ENCODE peak calls at places on chromosome 4, in seven cellular contexts. One of them, this sample, is unnamed.
A peak's percentile ranks its signal among the peaks of the same experiment; 100 is the strongest.

GRCh38 chr4:127071443-127071842 is 561.3 kb upstream of the INTU start:
- DNase-seq in body of pancreas: no peak
- DNase-seq in testis: no peak
- DNase-seq in stomach: no peak
- DNase-seq in uterus: no peak
- DNase-seq in ovary: no peak
- DNase-seq in HCT116: no peak
- DNase-seq in this sample: no peak

GRCh38 chr4:5758741-5759140 is 47.7 kb downstream of the EVC start:
- DNase-seq in uterus: no peak
- DNase-seq in ovary: no peak
- DNase-seq in HCT116: peak; percentile 77
- DNase-seq in testis: no peak
- DNase-seq in stomach: no peak
- DNase-seq in body of pancreas: no peak
- DNase-seq in this sample: no peak

GRCh38 chr4:151267822-151268535 is 9.0 kb upstream of the PRSS48 start:
- DNase-seq in stomach: no peak
- DNase-seq in body of pancreas: no peak
- DNase-seq in uterus: no peak
- DNase-seq in testis: no peak
- DNase-seq in HCT116: no peak
- DNase-seq in ovary: no peak
- DNase-seq in this sample: no peak

GRCh38 chr4:177769155-177769554 is 326.9 kb upstream of the AGA start:
- DNase-seq in testis: no peak
- DNase-seq in ovary: no peak
- DNase-seq in body of pancreas: no peak
- DNase-seq in stomach: no peak
- DNase-seq in uterus: no peak
- DNase-seq in HCT116: no peak
- DNase-seq in this sample: no peak

GRCh38 chr4:76007089-76007559 is at the start of gene CXCL9:
- DNase-seq in body of pancreas: no peak
- DNase-seq in stomach: no peak
- DNase-seq in testis: no peak
- DNase-seq in ovary: no peak
- DNase-seq in uterus: no peak
- DNase-seq in HCT116: no peak
- DNase-seq in this sample: no peak

GRCh38 chr4:104966349-104967033 is 180.2 kb upstream of the TET2 start:
- DNase-seq in body of pancreas: no peak
- DNase-seq in stomach: no peak
- DNase-seq in uterus: no peak
- DNase-seq in HCT116: no peak
- DNase-seq in testis: no peak
- DNase-seq in ovary: no peak
- DNase-seq in this sample: no peak

GRCh38 chr4:189845145-189845846 is 95.4 kb upstream of the FRG1 start:
- DNase-seq in stomach: no peak
- DNase-seq in uterus: no peak
- DNase-seq in HCT116: no peak
- DNase-seq in body of pancreas: no peak
- DNase-seq in testis: no peak
- DNase-seq in ovary: no peak
- DNase-seq in this sample: no peak

GRCh38 chr4:155415662-155416061 is 38.9 kb upstream of the MAP9 start:
- DNase-seq in ovary: no peak
- DNase-seq in body of pancreas: no peak
- DNase-seq in stomach: no peak
- DNase-seq in HCT116: no peak
- DNase-seq in testis: no peak
- DNase-seq in uterus: no peak
- DNase-seq in this sample: no peak

GRCh38 chr4:121785479-121785878 is 15.6 kb upstream of the EXOSC9 start:
- DNase-seq in uterus: no peak
- DNase-seq in testis: no peak
- DNase-seq in ovary: no peak
- DNase-seq in stomach: no peak
- DNase-seq in HCT116: no peak
- DNase-seq in body of pancreas: no peak
- DNase-seq in this sample: peak; percentile 25

GRCh38 chr4:2968381-2968780 is 5.0 kb downstream of the GRK4 start:
- DNase-seq in ovary: no peak
- DNase-seq in body of pancreas: no peak
- DNase-seq in HCT116: no peak
- DNase-seq in uterus: no peak
- DNase-seq in stomach: no peak
- DNase-seq in testis: no peak
- DNase-seq in this sample: no peak

GRCh38 chr4:182502074-182502473 is 258.9 kb downstream of the TENM3 start:
- DNase-seq in testis: no peak
- DNase-seq in uterus: no peak
- DNase-seq in HCT116: no peak
- DNase-seq in body of pancreas: no peak
- DNase-seq in stomach: no peak
- DNase-seq in ovary: no peak
- DNase-seq in this sample: no peak

GRCh38 chr4:94410678-94411206 is 41.0 kb upstream of the PDLIM5 start:
- DNase-seq in testis: peak; percentile 41
- DNase-seq in uterus: peak; percentile 91
- DNase-seq in stomach: no peak
- DNase-seq in ovary: peak; percentile 54
- DNase-seq in body of pancreas: no peak
- DNase-seq in HCT116: no peak
- DNase-seq in this sample: peak; percentile 89

GRCh38 chr4:145285928-145286327 is 105.5 kb upstream of the OTUD4 start:
- DNase-seq in stomach: no peak
- DNase-seq in testis: no peak
- DNase-seq in HCT116: no peak
- DNase-seq in body of pancreas: no peak
- DNase-seq in ovary: no peak
- DNase-seq in uterus: no peak
- DNase-seq in this sample: no peak

GRCh38 chr4:187744911-187745310 is 250.7 kb upstream of the ZFP42 start:
- DNase-seq in uterus: no peak
- DNase-seq in body of pancreas: no peak
- DNase-seq in HCT116: peak; percentile 37
- DNase-seq in ovary: no peak
- DNase-seq in testis: no peak
- DNase-seq in stomach: no peak
- DNase-seq in this sample: no peak

DNA sequence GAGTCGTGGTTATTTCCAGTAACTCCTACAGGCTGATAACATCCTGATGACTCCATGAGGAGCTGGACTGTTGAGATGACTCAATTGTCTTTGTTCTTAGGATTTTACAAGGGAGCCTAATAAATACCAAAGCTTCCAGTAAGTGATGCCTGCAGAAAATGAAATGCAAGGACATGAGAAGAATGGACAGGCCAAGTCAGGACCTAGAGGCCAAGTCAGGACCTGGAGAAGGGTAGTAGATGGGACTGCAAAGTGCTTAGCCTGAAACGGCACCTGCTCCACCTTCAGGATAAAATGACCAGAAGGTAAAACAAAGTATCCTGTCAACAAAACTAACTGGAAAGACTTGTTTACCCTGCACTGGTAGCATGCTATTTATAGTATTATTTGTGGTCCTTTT is 6.4 kb upstream of the SLC10A6 start:
- DNase-seq in uterus: no peak
- DNase-seq in stomach: no peak
- DNase-seq in testis: no peak
- DNase-seq in ovary: no peak
- DNase-seq in body of pancreas: no peak
- DNase-seq in HCT116: peak; percentile 18
- DNase-seq in this sample: no peak
- TF ChIP-seq CTCF in uterus: no peak
- TF ChIP-seq CTCF in stomach: no peak
- TF ChIP-seq CTCF in testis: no peak
- TF ChIP-seq CTCF in ovary: no peak
- TF ChIP-seq CTCF in body of pancreas: no peak
- TF ChIP-seq CTCF in HCT116: no peak
- TF ChIP-seq CTCF in this sample: no peak

GRCh38 chr4:153207027-153207426 is 2.8 kb downstream of the TRIM2 start:
- DNase-seq in uterus: no peak
- DNase-seq in testis: no peak
- DNase-seq in ovary: no peak
- DNase-seq in body of pancreas: no peak
- DNase-seq in HCT116: no peak
- DNase-seq in stomach: no peak
- DNase-seq in this sample: no peak
- H3K27ac ChIP-seq in uterus: no peak overlapping the region
- H3K27ac ChIP-seq in testis: no peak overlapping the region
- H3K27ac ChIP-seq in ovary: no peak overlapping the region
- H3K27ac ChIP-seq in body of pancreas: no peak overlapping the region
- H3K27ac ChIP-seq in HCT116: no peak overlapping the region
- H3K27ac ChIP-seq in stomach: peak overlapping the region; percentile 86
- H3K27ac ChIP-seq in this sample: no peak overlapping the region

GRCh38 chr4:7538518-7538917 is 103.8 kb upstream of the PSAPL1 start:
- DNase-seq in body of pancreas: no peak
- DNase-seq in HCT116: no peak
- DNase-seq in stomach: no peak
- DNase-seq in ovary: peak; percentile 64
- DNase-seq in testis: no peak
- DNase-seq in uterus: no peak
- DNase-seq in this sample: no peak
- TF ChIP-seq POLR2A in body of pancreas: no peak
- TF ChIP-seq POLR2A in HCT116: no peak
- TF ChIP-seq POLR2A in stomach: no peak
- TF ChIP-seq POLR2A in ovary: no peak
- TF ChIP-seq POLR2A in testis: no peak
- TF ChIP-seq POLR2A in uterus: no peak
- TF ChIP-seq POLR2A in this sample: no peak

GRCh38 chr4:60463846-60464502 is 736.2 kb upstream of the ADGRL3 start:
- DNase-seq in HCT116: no peak
- DNase-seq in body of pancreas: no peak
- DNase-seq in testis: no peak
- DNase-seq in stomach: no peak
- DNase-seq in ovary: no peak
- DNase-seq in uterus: no peak
- DNase-seq in this sample: no peak
- TF ChIP-seq CTCF in HCT116: no peak
- TF ChIP-seq CTCF in body of pancreas: no peak
- TF ChIP-seq CTCF in testis: no peak
- TF ChIP-seq CTCF in stomach: no peak
- TF ChIP-seq CTCF in ovary: no peak
- TF ChIP-seq CTCF in uterus: no peak
- TF ChIP-seq CTCF in this sample: no peak

GRCh38 chr4:168831585-168831918 is 178.5 kb downstream of the CBR4 start:
- DNase-seq in testis: no peak
- DNase-seq in ovary: no peak
- DNase-seq in stomach: no peak
- DNase-seq in HCT116: no peak
- DNase-seq in body of pancreas: no peak
- DNase-seq in uterus: no peak
- DNase-seq in this sample: no peak

GRCh38 chr4:168830777-168831512 is 179.1 kb downstream of the CBR4 start:
- DNase-seq in body of pancreas: no peak
- DNase-seq in uterus: no peak
- DNase-seq in HCT116: no peak
- DNase-seq in testis: no peak
- DNase-seq in stomach: no peak
- DNase-seq in ovary: no peak
- DNase-seq in this sample: no peak

GRCh38 chr4:168831919-168832745 is 177.9 kb downstream of the CBR4 start:
- DNase-seq in testis: peak; percentile 92
- DNase-seq in HCT116: peak; percentile 32
- DNase-seq in uterus: peak; percentile 93
- DNase-seq in stomach: peak; percentile 88
- DNase-seq in ovary: peak; percentile 90
- DNase-seq in body of pancreas: peak; percentile 75
- DNase-seq in this sample: peak; percentile 78

GRCh38 chr4:168835880-168836454 is 174.1 kb downstream of the CBR4 start:
- DNase-seq in uterus: no peak
- DNase-seq in stomach: no peak
- DNase-seq in ovary: no peak
- DNase-seq in body of pancreas: no peak
- DNase-seq in HCT116: no peak
- DNase-seq in testis: no peak
- DNase-seq in this sample: no peak

GRCh38 chr4:168832746-168833575 is 177.1 kb downstream of the CBR4 start:
- DNase-seq in testis: peak; percentile 60
- DNase-seq in HCT116: no peak
- DNase-seq in ovary: peak; percentile 73
- DNase-seq in body of pancreas: no peak
- DNase-seq in stomach: peak; percentile 27
- DNase-seq in uterus: peak; percentile 55
- DNase-seq in this sample: peak; percentile 51
- H3K27ac ChIP-seq in testis: peak overlapping the region; percentile 98
- H3K27ac ChIP-seq in HCT116: peak overlapping the region; percentile 67
- H3K27ac ChIP-seq in ovary: peak overlapping the region; percentile 80
- H3K27ac ChIP-seq in body of pancreas: peak overlapping the region; percentile 66
- H3K27ac ChIP-seq in stomach: peak overlapping the region; percentile 91
- H3K27ac ChIP-seq in uterus: peak overlapping the region; percentile 99
- H3K27ac ChIP-seq in this sample: peak overlapping the region; percentile 80

DNA sequence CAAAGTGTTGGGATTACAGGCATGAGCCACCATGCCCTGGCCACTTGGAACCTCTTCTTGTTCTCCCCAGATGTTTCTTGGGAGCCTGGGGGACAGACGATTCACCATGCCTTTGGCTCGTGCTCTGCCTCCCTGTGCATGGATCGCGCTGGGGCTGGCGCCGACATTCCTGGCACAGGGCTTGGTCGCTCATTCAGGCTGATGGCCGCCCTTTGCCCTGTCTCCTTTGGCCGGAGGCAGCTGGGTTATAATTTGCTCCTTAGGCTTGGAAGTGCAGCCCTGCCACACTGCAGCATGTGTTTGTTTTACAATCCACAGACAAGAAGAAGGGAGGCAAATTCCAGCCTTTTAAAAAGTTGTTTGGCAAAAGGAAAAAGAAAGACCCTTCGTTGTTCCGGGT is 115.3 kb downstream of the AASDH start:
- DNase-seq in uterus: no peak
- DNase-seq in stomach: no peak
- DNase-seq in testis: no peak
- DNase-seq in body of pancreas: no peak
- DNase-seq in HCT116: no peak
- DNase-seq in ovary: no peak
- DNase-seq in this sample: no peak
- TF ChIP-seq POLR2A in uterus: no peak
- TF ChIP-seq POLR2A in stomach: no peak
- TF ChIP-seq POLR2A in testis: no peak
- TF ChIP-seq POLR2A in body of pancreas: no peak
- TF ChIP-seq POLR2A in HCT116: no peak
- TF ChIP-seq POLR2A in ovary: no peak
- TF ChIP-seq POLR2A in this sample: no peak

DNA sequence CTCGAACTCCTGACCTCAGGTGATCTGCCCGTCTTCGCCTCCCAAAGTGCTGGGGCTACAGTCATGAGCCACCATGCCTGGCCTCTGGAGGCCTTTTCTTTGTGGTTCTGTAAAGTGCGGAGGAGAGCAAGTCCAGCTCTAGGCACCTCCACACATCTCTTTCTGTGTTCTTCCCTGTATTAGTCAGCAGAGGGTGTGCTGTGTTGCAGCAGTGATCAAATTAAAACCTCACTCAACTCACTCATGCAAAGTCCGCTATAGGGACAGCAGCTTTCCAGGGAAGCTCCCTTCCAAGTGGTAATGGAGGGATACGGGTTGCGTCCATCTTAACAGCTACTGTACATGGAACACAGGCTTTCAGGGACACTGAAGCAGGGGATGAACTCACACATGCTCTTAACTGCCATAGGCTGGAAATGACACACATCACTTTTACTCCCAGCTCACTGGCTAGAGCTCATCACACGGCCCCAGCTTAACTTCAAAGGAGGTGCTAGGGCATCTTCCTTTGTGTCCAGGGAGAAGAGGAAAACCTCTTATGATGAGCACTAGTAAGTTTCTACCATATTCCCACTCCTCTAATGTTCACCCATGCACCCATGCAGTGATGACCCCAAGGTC is 36.0 kb upstream of the CCNG2 start:
- DNase-seq in stomach: no peak
- DNase-seq in body of pancreas: peak; percentile 18
- DNase-seq in testis: no peak
- DNase-seq in ovary: no peak
- DNase-seq in HCT116: no peak
- DNase-seq in uterus: no peak
- DNase-seq in this sample: no peak
- TF ChIP-seq CTCF in stomach: no peak
- TF ChIP-seq CTCF in body of pancreas: peak; percentile 60
- TF ChIP-seq CTCF in testis: no peak
- TF ChIP-seq CTCF in ovary: no peak
- TF ChIP-seq CTCF in HCT116: peak; percentile 8
- TF ChIP-seq CTCF in uterus: no peak
- TF ChIP-seq CTCF in this sample: no peak